ENCODE peak calls at places on chromosomes 12 and 14, in six cellular contexts. One of them, this sample, is unnamed.

GRCh38 chr14:105563347-105563737 is 37.0 kb downstream of the TMEM121 start:
- DNase-seq in right lobe of liver: no peak
- DNase-seq in fibroblast of the aortic adventitia: no peak
- DNase-seq in left lung: no peak
- DNase-seq in AG04450: no peak
- DNase-seq in tibial artery: no peak
- DNase-seq in this sample: no peak

GRCh38 chr12:123431951-123432886 is 4.3 kb downstream of the RILPL2 start:
- DNase-seq in right lobe of liver: no peak
- DNase-seq in fibroblast of the aortic adventitia: no peak
- DNase-seq in left lung: peak; percentile 58
- DNase-seq in AG04450: no peak
- DNase-seq in tibial artery: no peak
- DNase-seq in this sample: no peak

GRCh38 chr14:60878536-60878935 is 102.3 kb downstream of the TRMT5 start:
- DNase-seq in right lobe of liver: no peak
- DNase-seq in fibroblast of the aortic adventitia: peak; percentile 82
- DNase-seq in left lung: no peak
- DNase-seq in AG04450: no peak
- DNase-seq in tibial artery: no peak
- DNase-seq in this sample: peak; percentile 40

GRCh38 chr12:19434538-19434937 is 4.8 kb upstream of the AEBP2 start:
- DNase-seq in right lobe of liver: no peak
- DNase-seq in fibroblast of the aortic adventitia: no peak
- DNase-seq in left lung: no peak
- DNase-seq in AG04450: no peak
- DNase-seq in tibial artery: no peak
- DNase-seq in this sample: no peak

GRCh38 chr14:101199028-101199770 is 295.7 kb upstream of the RTL1 start:
- DNase-seq in right lobe of liver: no peak
- DNase-seq in fibroblast of the aortic adventitia: no peak
- DNase-seq in left lung: peak; percentile 22
- DNase-seq in AG04450: no peak
- DNase-seq in tibial artery: no peak
- DNase-seq in this sample: no peak

GRCh38 chr14:89058707-89059106 is 234.3 kb downstream of the TTC8 start:
- DNase-seq in right lobe of liver: no peak
- DNase-seq in fibroblast of the aortic adventitia: no peak
- DNase-seq in left lung: no peak
- DNase-seq in AG04450: no peak
- DNase-seq in tibial artery: no peak
- DNase-seq in this sample: no peak

GRCh38 chr14:38948171-38948570 is 154.9 kb downstream of the SEC23A start:
- DNase-seq in right lobe of liver: no peak
- DNase-seq in fibroblast of the aortic adventitia: peak; percentile 18
- DNase-seq in left lung: no peak
- DNase-seq in AG04450: no peak
- DNase-seq in tibial artery: no peak
- DNase-seq in this sample: peak; percentile 49

GRCh38 chr14:93531644-93532043 is 100.9 kb downstream of the UNC79 start:
- DNase-seq in right lobe of liver: no peak
- DNase-seq in fibroblast of the aortic adventitia: no peak
- DNase-seq in left lung: no peak
- DNase-seq in AG04450: no peak
- DNase-seq in tibial artery: no peak
- DNase-seq in this sample: no peak

GRCh38 chr14:57739543-57739942 is 126.3 kb downstream of the SLC35F4 start:
- DNase-seq in right lobe of liver: no peak
- DNase-seq in fibroblast of the aortic adventitia: no peak
- DNase-seq in left lung: no peak
- DNase-seq in AG04450: no peak
- DNase-seq in tibial artery: no peak
- DNase-seq in this sample: no peak

GRCh38 chr12:3456809-3457208 is 34.2 kb upstream of the PRMT8 start:
- DNase-seq in right lobe of liver: no peak
- DNase-seq in fibroblast of the aortic adventitia: no peak
- DNase-seq in left lung: no peak
- DNase-seq in AG04450: no peak
- DNase-seq in tibial artery: no peak
- DNase-seq in this sample: no peak

GRCh38 chr12:76883826-76884225 is 5.0 kb upstream of the CSRP2 start:
- DNase-seq in right lobe of liver: no peak
- DNase-seq in fibroblast of the aortic adventitia: peak; percentile 91
- DNase-seq in left lung: peak; percentile 36
- DNase-seq in AG04450: no peak
- DNase-seq in tibial artery: no peak
- DNase-seq in this sample: peak; percentile 92

GRCh38 chr12:64039285-64039871 is 182.7 kb downstream of the KICS2 start:
- DNase-seq in right lobe of liver: no peak
- DNase-seq in fibroblast of the aortic adventitia: peak; percentile 71
- DNase-seq in left lung: no peak
- DNase-seq in AG04450: peak; percentile 23
- DNase-seq in tibial artery: no peak
- DNase-seq in this sample: peak; percentile 49

GRCh38 chr12:57836442-57837375 is 9.8 kb downstream of the CTDSP2 start:
- DNase-seq in right lobe of liver: no peak
- DNase-seq in fibroblast of the aortic adventitia: peak; percentile 88
- DNase-seq in left lung: peak; percentile 69
- DNase-seq in AG04450: peak; percentile 46
- DNase-seq in tibial artery: peak; percentile 84
- DNase-seq in this sample: peak; percentile 94

GRCh38 chr12:129208566-129208965 is 355.3 kb downstream of the GLT1D1 start:
- DNase-seq in right lobe of liver: no peak
- DNase-seq in fibroblast of the aortic adventitia: no peak
- DNase-seq in left lung: no peak
- DNase-seq in AG04450: no peak
- DNase-seq in tibial artery: no peak
- DNase-seq in this sample: no peak

GRCh38 chr14:52552063-52552988 is at the start of the genes GPR137C and TXNDC16:
- DNase-seq in right lobe of liver: peak; percentile 100
- DNase-seq in fibroblast of the aortic adventitia: peak; percentile 99
- DNase-seq in left lung: peak; percentile 100
- DNase-seq in AG04450: peak; percentile 98
- DNase-seq in tibial artery: peak; percentile 100
- DNase-seq in this sample: peak; percentile 99

GRCh38 chr14:20632448-20632830 is 9.1 kb downstream of the OR6S1 start:
- DNase-seq in right lobe of liver: no peak
- DNase-seq in fibroblast of the aortic adventitia: no peak
- DNase-seq in left lung: no peak
- DNase-seq in AG04450: no peak
- DNase-seq in tibial artery: no peak
- DNase-seq in this sample: no peak

GRCh38 chr12:92462049-92462448 is 240.7 kb upstream of the PLEKHG7 start:
- DNase-seq in right lobe of liver: no peak
- DNase-seq in fibroblast of the aortic adventitia: no peak
- DNase-seq in left lung: no peak
- DNase-seq in AG04450: no peak
- DNase-seq in tibial artery: no peak
- DNase-seq in this sample: peak; percentile 10

GRCh38 chr14:55851301-55851700 is 266.9 kb upstream of the PELI2 start:
- DNase-seq in right lobe of liver: no peak
- DNase-seq in fibroblast of the aortic adventitia: no peak
- DNase-seq in left lung: no peak
- DNase-seq in AG04450: no peak
- DNase-seq in tibial artery: no peak
- DNase-seq in this sample: no peak

GRCh38 chr12:101698782-101699347 is 1.4 kb downstream of the CHPT1 start:
- DNase-seq in right lobe of liver: no peak
- DNase-seq in fibroblast of the aortic adventitia: peak; percentile 25
- DNase-seq in left lung: no peak
- DNase-seq in AG04450: no peak
- DNase-seq in tibial artery: no peak
- DNase-seq in this sample: peak; percentile 20

GRCh38 chr12:88960213-88960878 is 380.1 kb upstream of the KITLG start:
- DNase-seq in right lobe of liver: no peak
- DNase-seq in fibroblast of the aortic adventitia: peak; percentile 64
- DNase-seq in left lung: no peak
- DNase-seq in AG04450: no peak
- DNase-seq in tibial artery: no peak
- DNase-seq in this sample: peak; percentile 70

GRCh38 chr12:4244868-4245267 is 28.7 kb upstream of the CCND2 start:
- DNase-seq in right lobe of liver: no peak
- DNase-seq in fibroblast of the aortic adventitia: no peak
- DNase-seq in left lung: no peak
- DNase-seq in AG04450: no peak
- DNase-seq in tibial artery: no peak
- DNase-seq in this sample: no peak

GRCh38 chr12:50403001-50403440 is 2.3 kb downstream of the LARP4 start:
- DNase-seq in right lobe of liver: no peak
- DNase-seq in fibroblast of the aortic adventitia: no peak
- DNase-seq in left lung: no peak
- DNase-seq in AG04450: no peak
- DNase-seq in tibial artery: no peak
- DNase-seq in this sample: no peak

GRCh38 chr14:53668861-53669260 is 287.8 kb downstream of the BMP4 start:
- DNase-seq in right lobe of liver: no peak
- DNase-seq in fibroblast of the aortic adventitia: no peak
- DNase-seq in left lung: no peak
- DNase-seq in AG04450: no peak
- DNase-seq in tibial artery: no peak
- DNase-seq in this sample: peak; percentile 5

GRCh38 chr14:76958975-76959710 is 69.4 kb downstream of the IRF2BPL start:
- DNase-seq in right lobe of liver: no peak
- DNase-seq in fibroblast of the aortic adventitia: peak; percentile 25
- DNase-seq in left lung: no peak
- DNase-seq in AG04450: no peak
- DNase-seq in tibial artery: peak; percentile 95
- DNase-seq in this sample: no peak

GRCh38 chr14:104294983-104295680 is 156.7 kb downstream of the KIF26A start:
- DNase-seq in right lobe of liver: peak; percentile 51
- DNase-seq in fibroblast of the aortic adventitia: no peak
- DNase-seq in left lung: peak; percentile 22
- DNase-seq in AG04450: no peak
- DNase-seq in tibial artery: peak; percentile 55
- DNase-seq in this sample: no peak

GRCh38 chr12:127416796-127417195 is 850.2 kb upstream of the TMEM132C start:
- DNase-seq in right lobe of liver: no peak
- DNase-seq in fibroblast of the aortic adventitia: peak; percentile 16
- DNase-seq in left lung: no peak
- DNase-seq in AG04450: no peak
- DNase-seq in tibial artery: no peak
- DNase-seq in this sample: no peak

GRCh38 chr12:11746024-11746771 is 96.7 kb downstream of the ETV6 start:
- DNase-seq in right lobe of liver: no peak
- DNase-seq in fibroblast of the aortic adventitia: no peak
- DNase-seq in left lung: no peak
- DNase-seq in AG04450: no peak
- DNase-seq in tibial artery: no peak
- DNase-seq in this sample: peak; percentile 67

GRCh38 chr14:73458219-73458976 is at the start of gene NUMB:
- DNase-seq in right lobe of liver: peak; percentile 97
- DNase-seq in fibroblast of the aortic adventitia: peak; percentile 100
- DNase-seq in left lung: peak; percentile 98
- DNase-seq in AG04450: peak; percentile 100
- DNase-seq in tibial artery: peak; percentile 99
- DNase-seq in this sample: peak; percentile 100
- TF ChIP-seq CTCF in right lobe of liver: no peak
- TF ChIP-seq CTCF in fibroblast of the aortic adventitia: no peak
- TF ChIP-seq CTCF in left lung: peak; percentile 11
- TF ChIP-seq CTCF in AG04450: no peak
- TF ChIP-seq CTCF in tibial artery: peak; percentile 26
- TF ChIP-seq CTCF in this sample: no peak

GRCh38 chr12:132161796-132162507 is 17.7 kb downstream of the NOC4L start:
- DNase-seq in right lobe of liver: peak; percentile 42
- DNase-seq in fibroblast of the aortic adventitia: no peak
- DNase-seq in left lung: no peak
- DNase-seq in AG04450: no peak
- DNase-seq in tibial artery: no peak
- DNase-seq in this sample: no peak

GRCh38 chr12:132163041-132163910 is 19.0 kb downstream of the NOC4L start:
- DNase-seq in right lobe of liver: peak; percentile 48
- DNase-seq in fibroblast of the aortic adventitia: no peak
- DNase-seq in left lung: no peak
- DNase-seq in AG04450: no peak
- DNase-seq in tibial artery: no peak
- DNase-seq in this sample: no peak

GRCh38 chr12:132163911-132164288 is 19.6 kb downstream of the NOC4L start:
- DNase-seq in right lobe of liver: no peak
- DNase-seq in fibroblast of the aortic adventitia: no peak
- DNase-seq in left lung: no peak
- DNase-seq in AG04450: no peak
- DNase-seq in tibial artery: no peak
- DNase-seq in this sample: no peak

GRCh38 chr12:132161046-132161781 is 17.0 kb downstream of the NOC4L start:
- DNase-seq in right lobe of liver: peak; percentile 45
- DNase-seq in fibroblast of the aortic adventitia: peak; percentile 18
- DNase-seq in left lung: no peak
- DNase-seq in AG04450: no peak
- DNase-seq in tibial artery: no peak
- DNase-seq in this sample: peak; percentile 72

GRCh38 chr12:132162508-132163031 is 18.3 kb downstream of the NOC4L start:
- DNase-seq in right lobe of liver: peak; percentile 70
- DNase-seq in fibroblast of the aortic adventitia: peak; percentile 76
- DNase-seq in left lung: no peak
- DNase-seq in AG04450: no peak
- DNase-seq in tibial artery: peak; percentile 80
- DNase-seq in this sample: peak; percentile 82
- H3K4me3 ChIP-seq in right lobe of liver: no peak overlapping the region
- H3K4me3 ChIP-seq in fibroblast of the aortic adventitia: peak overlapping the region; percentile 22
- H3K4me3 ChIP-seq in left lung: peak overlapping the region; percentile 4
- H3K4me3 ChIP-seq in AG04450: peak overlapping the region; percentile 5
- H3K4me3 ChIP-seq in tibial artery: peak overlapping the region; percentile 45
- H3K4me3 ChIP-seq in this sample: no peak overlapping the region

GRCh38 chr14:74503256-74503972 is 9.8 kb downstream of the ISCA2 start:
- DNase-seq in right lobe of liver: no peak
- DNase-seq in fibroblast of the aortic adventitia: no peak
- DNase-seq in left lung: peak; percentile 23
- DNase-seq in AG04450: no peak
- DNase-seq in tibial artery: no peak
- DNase-seq in this sample: no peak

GRCh38 chr14:74501691-74502090 is 8.1 kb downstream of the ISCA2 start:
- DNase-seq in right lobe of liver: no peak
- DNase-seq in fibroblast of the aortic adventitia: no peak
- DNase-seq in left lung: no peak
- DNase-seq in AG04450: no peak
- DNase-seq in tibial artery: no peak
- DNase-seq in this sample: no peak

GRCh38 chr14:74501135-74501614 is 7.6 kb downstream of the ISCA2 start:
- DNase-seq in right lobe of liver: no peak
- DNase-seq in fibroblast of the aortic adventitia: peak; percentile 77
- DNase-seq in left lung: peak; percentile 67
- DNase-seq in AG04450: peak; percentile 51
- DNase-seq in tibial artery: peak; percentile 83
- DNase-seq in this sample: peak; percentile 86

GRCh38 chr14:74503973-74504335 is 10.4 kb downstream of the ISCA2 start:
- DNase-seq in right lobe of liver: no peak
- DNase-seq in fibroblast of the aortic adventitia: no peak
- DNase-seq in left lung: no peak
- DNase-seq in AG04450: no peak
- DNase-seq in tibial artery: no peak
- DNase-seq in this sample: no peak

GRCh38 chr14:74502236-74503019 is 8.9 kb downstream of the ISCA2 start:
- DNase-seq in right lobe of liver: no peak
- DNase-seq in fibroblast of the aortic adventitia: peak; percentile 38
- DNase-seq in left lung: no peak
- DNase-seq in AG04450: no peak
- DNase-seq in tibial artery: no peak
- DNase-seq in this sample: peak; percentile 56
- TF ChIP-seq CTCF in right lobe of liver: peak; percentile 12
- TF ChIP-seq CTCF in fibroblast of the aortic adventitia: peak; percentile 56
- TF ChIP-seq CTCF in left lung: no peak
- TF ChIP-seq CTCF in AG04450: peak; percentile 59
- TF ChIP-seq CTCF in tibial artery: peak; percentile 30
- TF ChIP-seq CTCF in this sample: peak; percentile 62

GRCh38 chr12:46494424-46494823 is 121.9 kb upstream of the SLC38A2 start:
- DNase-seq in right lobe of liver: no peak
- DNase-seq in fibroblast of the aortic adventitia: peak; percentile 93
- DNase-seq in left lung: no peak
- DNase-seq in AG04450: peak; percentile 67
- DNase-seq in tibial artery: no peak
- DNase-seq in this sample: peak; percentile 89
- H3K4me3 ChIP-seq in right lobe of liver: no peak overlapping the region
- H3K4me3 ChIP-seq in fibroblast of the aortic adventitia: no peak overlapping the region
- H3K4me3 ChIP-seq in left lung: no peak overlapping the region
- H3K4me3 ChIP-seq in AG04450: no peak overlapping the region
- H3K4me3 ChIP-seq in tibial artery: no peak overlapping the region
- H3K4me3 ChIP-seq in this sample: no peak overlapping the region